ENCODE peak calls at places on chromosomes 3 and 15, in four cellular contexts. R, L, X and A are unnamed samples.
A peak's percentile ranks its signal among the peaks of the same experiment; 100 is the strongest.

GRCh38 chr3:4421121-4421520 is 45.9 kb downstream of the SUMF1 start:
- DNase-seq in L (no peak), X (no peak), R (peak; percentile 93), A (no peak)

GRCh38 chr15:27091270-27091940 is 120.4 kb downstream of the GABRG3 start:
- DNase-seq in L (no peak), R (no peak), X (peak; percentile 12), A (no peak)

GRCh38 chr3:136078421-136079364 is 113.2 kb downstream of the PPP2R3A start:
- DNase-seq in L (no peak), R (peak; percentile 61), X (no peak), A (no peak)

GRCh38 chr15:79170256-79170664 is 79.7 kb upstream of the RASGRF1 start:
- DNase-seq in X (peak; percentile 19), L (no peak), R (peak; percentile 50), A (no peak)

GRCh38 chr3:88058322-88058592 is 548 bp downstream of the CGGBP1 start:
- DNase-seq in L (no peak), X (no peak), R (no peak), A (no peak)

GRCh38 chr15:99718421-99718820 is 14.8 kb downstream of the LYSMD4 start:
- DNase-seq in R (no peak), L (no peak), X (no peak), A (no peak)

GRCh38 chr15:56286213-56286612 is 42.5 kb upstream of the RFX7 start:
- DNase-seq in X (no peak), L (no peak), R (no peak), A (no peak)

GRCh38 chr3:46965151-46965550 is 11.4 kb downstream of the CCDC12 start:
- DNase-seq in L (no peak), R (no peak), X (no peak), A (no peak)

GRCh38 chr3:3665546-3665945 is 133.7 kb upstream of the LRRN1 start:
- DNase-seq in X (no peak), R (no peak), L (no peak), A (no peak)

GRCh38 chr3:45218578-45219390 is 7.3 kb downstream of the TMEM158 start:
- DNase-seq in L (no peak), R (peak; percentile 83), X (peak; percentile 21), A (no peak)

GRCh38 chr15:35487417-35487816 is 58.5 kb downstream of the DPH6 start:
- DNase-seq in R (no peak), X (no peak), L (no peak), A (no peak)

GRCh38 chr3:44529927-44530326 is 25.1 kb upstream of the ZKSCAN7 start:
- DNase-seq in X (no peak), L (no peak), R (peak; percentile 28), A (no peak)

GRCh38 chr3:148911597-148911996 is 46.5 kb downstream of the CPA3 start:
- DNase-seq in L (no peak), X (no peak), R (no peak), A (no peak)

GRCh38 chr15:94670436-94671034 is 439.2 kb downstream of the MCTP2 start:
- DNase-seq in R (peak; percentile 27), X (no peak), L (peak; percentile 4), A (peak; percentile 60)

GRCh38 chr3:43062556-43063040 is 43.3 kb downstream of the POMGNT2 start:
- DNase-seq in R (no peak), X (no peak), L (no peak), A (no peak)

GRCh38 chr3:196207833-196208607 is 3.2 kb downstream of the ZDHHC19 start:
- DNase-seq in R (peak; percentile 34), X (no peak), L (no peak), A (peak; percentile 37)

GRCh38 chr3:62229908-62230307 is 143.4 kb downstream of the FEZF2 start:
- DNase-seq in L (no peak), R (peak; percentile 37), X (no peak), A (no peak)

GRCh38 chr3:24682141-24682547 is 187.5 kb upstream of the THRB start:
- DNase-seq in X (peak; percentile 33), R (peak; percentile 36), L (no peak), A (no peak)

GRCh38 chr3:171876651-171877272 is 33.6 kb downstream of the TMEM212 start:
- DNase-seq in X (peak; percentile 89), L (peak; percentile 82), R (peak; percentile 83), A (no peak)